ENCODE peak calls at places on chromosomes 11 and 22, in seven cellular contexts. One of them, this sample, is unnamed.

GRCh38 chr11:100824041-100824440 is 137.0 kb downstream of the ARHGAP42 start:
- DNase-seq in neuronal stem cell: no peak
- DNase-seq in stomach: no peak
- DNase-seq in ovary: no peak
- DNase-seq in fibroblast of lung: no peak
- DNase-seq in neural progenitor cell: no peak
- DNase-seq in lower lobe of right lung: no peak
- DNase-seq in this sample: no peak

GRCh38 chr11:86575927-86576326 is 96.5 kb downstream of the ME3 start:
- DNase-seq in neuronal stem cell: no peak
- DNase-seq in stomach: no peak
- DNase-seq in ovary: no peak
- DNase-seq in fibroblast of lung: no peak
- DNase-seq in neural progenitor cell: no peak
- DNase-seq in lower lobe of right lung: no peak
- DNase-seq in this sample: no peak

GRCh38 chr22:42389137-42389536 is 43.1 kb downstream of the NFAM1 start:
- DNase-seq in neuronal stem cell: no peak
- DNase-seq in stomach: no peak
- DNase-seq in ovary: no peak
- DNase-seq in fibroblast of lung: no peak
- DNase-seq in neural progenitor cell: no peak
- DNase-seq in lower lobe of right lung: no peak
- DNase-seq in this sample: peak; percentile 61

GRCh38 chr11:121595717-121596156 is 143.0 kb upstream of the SORL1-AS1 start:
- DNase-seq in neuronal stem cell: no peak
- DNase-seq in stomach: no peak
- DNase-seq in ovary: no peak
- DNase-seq in fibroblast of lung: peak; percentile 100
- DNase-seq in neural progenitor cell: no peak
- DNase-seq in lower lobe of right lung: peak; percentile 67
- DNase-seq in this sample: no peak

GRCh38 chr22:39220450-39220849 is 24.3 kb downstream of the PDGFB start:
- DNase-seq in neuronal stem cell: no peak
- DNase-seq in stomach: no peak
- DNase-seq in ovary: no peak
- DNase-seq in fibroblast of lung: no peak
- DNase-seq in neural progenitor cell: no peak
- DNase-seq in lower lobe of right lung: peak; percentile 10
- DNase-seq in this sample: no peak

GRCh38 chr22:43820671-43821305 is 8.7 kb upstream of the EFCAB6 start:
- DNase-seq in neuronal stem cell: no peak
- DNase-seq in stomach: no peak
- DNase-seq in ovary: no peak
- DNase-seq in fibroblast of lung: no peak
- DNase-seq in neural progenitor cell: no peak
- DNase-seq in lower lobe of right lung: peak; percentile 45
- DNase-seq in this sample: peak; percentile 22

GRCh38 chr11:27820249-27820648 is 120.0 kb upstream of the BDNF start:
- DNase-seq in neuronal stem cell: no peak
- DNase-seq in stomach: no peak
- DNase-seq in ovary: no peak
- DNase-seq in fibroblast of lung: peak; percentile 6
- DNase-seq in neural progenitor cell: no peak
- DNase-seq in lower lobe of right lung: no peak
- DNase-seq in this sample: no peak

GRCh38 chr11:75326439-75326810 is 25.0 kb downstream of the ARRB1 start:
- DNase-seq in neuronal stem cell: no peak
- DNase-seq in stomach: no peak
- DNase-seq in ovary: no peak
- DNase-seq in fibroblast of lung: no peak
- DNase-seq in neural progenitor cell: no peak
- DNase-seq in lower lobe of right lung: no peak
- DNase-seq in this sample: no peak

GRCh38 chr11:13104619-13105236 is 95.6 kb downstream of the RASSF10 start:
- DNase-seq in neuronal stem cell: no peak
- DNase-seq in stomach: no peak
- DNase-seq in ovary: no peak
- DNase-seq in fibroblast of lung: no peak
- DNase-seq in neural progenitor cell: no peak
- DNase-seq in lower lobe of right lung: no peak
- DNase-seq in this sample: no peak

GRCh38 chr11:32259641-32260081 is 168.8 kb downstream of the RCN1 start:
- DNase-seq in neuronal stem cell: no peak
- DNase-seq in stomach: no peak
- DNase-seq in ovary: peak; percentile 26
- DNase-seq in fibroblast of lung: peak; percentile 99
- DNase-seq in neural progenitor cell: no peak
- DNase-seq in lower lobe of right lung: peak; percentile 73
- DNase-seq in this sample: no peak

GRCh38 chr11:58006940-58007339 is 16.7 kb upstream of the OR9Q1 start:
- DNase-seq in neuronal stem cell: no peak
- DNase-seq in stomach: no peak
- DNase-seq in ovary: no peak
- DNase-seq in fibroblast of lung: no peak
- DNase-seq in neural progenitor cell: no peak
- DNase-seq in lower lobe of right lung: no peak
- DNase-seq in this sample: no peak

GRCh38 chr11:102287963-102288744 is 29.1 kb upstream of the BIRC3 start:
- DNase-seq in neuronal stem cell: peak; percentile 40
- DNase-seq in stomach: peak; percentile 45
- DNase-seq in ovary: peak; percentile 51
- DNase-seq in fibroblast of lung: peak; percentile 85
- DNase-seq in neural progenitor cell: peak; percentile 86
- DNase-seq in lower lobe of right lung: no peak
- DNase-seq in this sample: peak; percentile 80

GRCh38 chr11:89491141-89491690 is at the start of gene NOX4:
- DNase-seq in neuronal stem cell: peak; percentile 65
- DNase-seq in stomach: peak; percentile 30
- DNase-seq in ovary: peak; percentile 40
- DNase-seq in fibroblast of lung: peak; percentile 43
- DNase-seq in neural progenitor cell: peak; percentile 88
- DNase-seq in lower lobe of right lung: peak; percentile 50
- DNase-seq in this sample: peak; percentile 76

GRCh38 chr11:727859-728748 is 19.2 kb upstream of the TALDO1 start:
- DNase-seq in neuronal stem cell: peak; percentile 71
- DNase-seq in stomach: peak; percentile 91
- DNase-seq in ovary: peak; percentile 92
- DNase-seq in fibroblast of lung: peak; percentile 87
- DNase-seq in neural progenitor cell: peak; percentile 90
- DNase-seq in lower lobe of right lung: peak; percentile 91
- DNase-seq in this sample: peak; percentile 98

GRCh38 chr11:69956669-69957190 is 121.4 kb upstream of the ANO1 start:
- DNase-seq in neuronal stem cell: no peak
- DNase-seq in stomach: no peak
- DNase-seq in ovary: no peak
- DNase-seq in fibroblast of lung: no peak
- DNase-seq in neural progenitor cell: no peak
- DNase-seq in lower lobe of right lung: no peak
- DNase-seq in this sample: no peak

GRCh38 chr11:15378941-15379340 is 264.2 kb downstream of the INSC start:
- DNase-seq in neuronal stem cell: no peak
- DNase-seq in stomach: no peak
- DNase-seq in ovary: no peak
- DNase-seq in fibroblast of lung: no peak
- DNase-seq in neural progenitor cell: no peak
- DNase-seq in lower lobe of right lung: no peak
- DNase-seq in this sample: no peak

GRCh38 chr11:77386178-77386577 is 84.7 kb upstream of the GDPD4 start:
- DNase-seq in neuronal stem cell: no peak
- DNase-seq in stomach: no peak
- DNase-seq in ovary: no peak
- DNase-seq in fibroblast of lung: peak; percentile 13
- DNase-seq in neural progenitor cell: no peak
- DNase-seq in lower lobe of right lung: no peak
- DNase-seq in this sample: no peak

GRCh38 chr11:69705246-69705856 is 1.5 kb upstream of the FGF19 start:
- DNase-seq in neuronal stem cell: peak; percentile 59
- DNase-seq in stomach: no peak
- DNase-seq in ovary: no peak
- DNase-seq in fibroblast of lung: no peak
- DNase-seq in neural progenitor cell: peak; percentile 86
- DNase-seq in lower lobe of right lung: no peak
- DNase-seq in this sample: peak; percentile 63

GRCh38 chr22:45096256-45096907 is 67.3 kb upstream of the NUP50 start:
- DNase-seq in neuronal stem cell: peak; percentile 50
- DNase-seq in stomach: peak; percentile 58
- DNase-seq in ovary: peak; percentile 47
- DNase-seq in fibroblast of lung: peak; percentile 61
- DNase-seq in neural progenitor cell: peak; percentile 80
- DNase-seq in lower lobe of right lung: no peak
- DNase-seq in this sample: peak; percentile 91

DNA sequence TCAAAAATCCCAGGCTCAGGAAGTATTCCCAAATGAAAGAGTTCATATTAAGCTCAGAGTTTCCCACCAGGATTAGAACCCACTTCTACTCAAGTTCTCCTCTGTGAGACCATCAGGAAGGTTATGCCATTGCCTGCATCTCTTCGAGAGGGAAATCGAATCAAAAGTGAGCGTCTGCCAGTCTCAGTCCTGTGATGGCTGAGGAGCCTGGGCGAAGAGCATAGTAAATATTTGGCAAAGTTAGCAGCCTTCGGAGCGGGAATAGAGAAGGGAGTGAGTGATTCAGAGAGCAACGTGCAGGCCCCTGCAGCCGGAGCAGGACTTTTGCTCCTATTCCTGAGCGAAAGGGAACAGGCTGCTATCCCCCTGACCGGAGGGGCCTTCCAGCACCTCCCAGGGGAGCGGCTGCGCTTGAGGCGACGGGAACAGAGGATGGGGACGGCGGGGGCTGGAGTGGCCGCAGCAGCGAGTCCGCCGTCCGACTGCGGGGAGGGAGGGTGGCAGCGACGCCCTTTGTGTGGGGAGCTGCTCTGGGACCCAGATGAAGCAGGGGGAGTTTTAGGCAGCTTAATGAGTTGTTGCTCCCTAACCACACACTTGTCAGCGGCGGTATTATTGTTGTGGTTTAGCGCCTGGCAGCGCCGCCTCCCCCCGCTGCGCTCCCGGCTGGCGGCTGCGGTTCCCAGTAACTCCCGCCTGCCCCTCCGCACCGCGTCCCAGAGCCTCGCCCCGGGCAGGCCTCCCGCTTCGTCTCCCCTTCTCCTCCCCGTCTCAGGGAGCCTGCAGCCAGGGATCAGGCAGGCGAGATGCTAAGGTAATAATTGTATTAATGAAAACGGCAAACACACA is 21.7 kb upstream of the NRGN start:
- DNase-seq in neuronal stem cell: peak; percentile 39
- DNase-seq in stomach: no peak
- DNase-seq in ovary: peak; percentile 22
- DNase-seq in fibroblast of lung: peak; percentile 28
- DNase-seq in neural progenitor cell: peak; percentile 73
- DNase-seq in lower lobe of right lung: peak; percentile 62
- DNase-seq in this sample: peak; percentile 84
- H3K4me3 ChIP-seq in neuronal stem cell: peak overlapping the region; percentile 76
- H3K4me3 ChIP-seq in stomach: peak overlapping the region; percentile 41
- H3K4me3 ChIP-seq in ovary: peak overlapping the region; percentile 41
- H3K4me3 ChIP-seq in fibroblast of lung: peak overlapping the region; percentile 39
- H3K4me3 ChIP-seq in neural progenitor cell: peak overlapping the region; percentile 52
- H3K4me3 ChIP-seq in lower lobe of right lung: peak overlapping the region; percentile 54
- H3K4me3 ChIP-seq in this sample: peak overlapping the region; percentile 29

DNA sequence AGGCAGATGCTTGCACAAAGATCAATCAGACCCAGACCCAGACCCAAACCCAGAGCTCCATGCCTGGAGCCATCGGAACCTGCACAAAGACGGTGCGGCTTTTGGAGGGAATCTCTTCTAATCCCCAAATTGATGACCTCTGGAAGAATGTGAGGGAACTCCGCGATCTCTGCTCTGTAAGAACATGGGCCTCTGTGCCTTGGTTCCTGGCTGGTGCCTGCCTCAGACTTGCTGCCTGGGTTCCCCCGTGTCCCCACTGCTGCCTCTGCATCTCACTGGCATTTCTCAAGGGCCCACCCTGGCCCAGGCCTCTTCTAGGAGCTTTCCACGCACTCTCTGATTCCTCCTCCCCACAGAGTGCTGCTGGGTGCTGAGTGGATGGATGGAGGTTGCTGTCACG is 1044.4 kb downstream of the TBC1D22A start:
- DNase-seq in neuronal stem cell: no peak
- DNase-seq in stomach: no peak
- DNase-seq in ovary: no peak
- DNase-seq in fibroblast of lung: no peak
- DNase-seq in neural progenitor cell: no peak
- DNase-seq in lower lobe of right lung: no peak
- DNase-seq in this sample: no peak
- H3K27me3 ChIP-seq in neuronal stem cell: no peaks in the 10 kb centered on the region
- H3K27me3 ChIP-seq in stomach: peaks cover 46% of the 10 kb centered on the region
- H3K27me3 ChIP-seq in ovary: no peaks in the 10 kb centered on the region
- H3K27me3 ChIP-seq in fibroblast of lung: no peaks in the 10 kb centered on the region
- H3K27me3 ChIP-seq in neural progenitor cell: no peaks in the 10 kb centered on the region
- H3K27me3 ChIP-seq in lower lobe of right lung: no peaks in the 10 kb centered on the region
- H3K27me3 ChIP-seq in this sample: no peaks in the 10 kb centered on the region

DNA sequence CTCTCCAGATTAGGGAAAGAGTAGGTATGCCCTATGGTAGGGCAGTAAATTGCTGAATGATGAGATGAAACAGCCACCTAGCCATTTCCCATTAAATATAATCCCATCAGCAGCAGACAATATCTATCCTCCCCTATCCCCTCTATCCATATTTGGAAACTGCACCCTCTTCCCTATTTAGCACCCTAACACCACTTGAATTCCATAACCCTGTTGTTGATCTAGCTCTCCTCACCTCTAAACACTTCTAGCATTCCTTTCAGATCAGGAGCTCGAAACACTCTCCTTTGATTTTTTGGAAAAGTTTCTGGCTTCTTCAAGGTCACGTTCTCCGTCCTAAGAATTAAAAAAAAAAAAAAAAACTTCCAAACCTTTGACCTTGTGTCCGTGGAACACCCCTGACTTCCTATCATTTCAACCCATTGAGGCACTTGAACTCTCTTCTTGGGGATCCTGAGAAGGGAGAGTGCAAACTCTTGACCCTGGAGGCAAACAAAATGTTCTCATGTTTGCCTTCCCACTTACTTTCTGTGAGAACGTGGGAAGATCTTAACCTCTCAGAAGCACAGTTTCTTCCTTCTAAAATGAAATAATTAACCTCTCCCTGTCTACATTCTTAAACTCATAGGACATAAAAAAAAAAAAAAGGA is 19.0 kb downstream of the TRIM5 start:
- DNase-seq in neuronal stem cell: no peak
- DNase-seq in stomach: no peak
- DNase-seq in ovary: no peak
- DNase-seq in fibroblast of lung: no peak
- DNase-seq in neural progenitor cell: no peak
- DNase-seq in lower lobe of right lung: no peak
- DNase-seq in this sample: no peak
- H3K36me3 ChIP-seq in neuronal stem cell: peaks cover 2% of the 10 kb centered on the region
- H3K36me3 ChIP-seq in stomach: peaks cover 90% of the 10 kb centered on the region
- H3K36me3 ChIP-seq in ovary: no peaks in the 10 kb centered on the region
- H3K36me3 ChIP-seq in fibroblast of lung: peaks cover 1% of the 10 kb centered on the region
- H3K36me3 ChIP-seq in neural progenitor cell: no peaks in the 10 kb centered on the region
- H3K36me3 ChIP-seq in lower lobe of right lung: peaks cover 65% of the 10 kb centered on the region
- H3K36me3 ChIP-seq in this sample: peaks cover 5% of the 10 kb centered on the region

DNA sequence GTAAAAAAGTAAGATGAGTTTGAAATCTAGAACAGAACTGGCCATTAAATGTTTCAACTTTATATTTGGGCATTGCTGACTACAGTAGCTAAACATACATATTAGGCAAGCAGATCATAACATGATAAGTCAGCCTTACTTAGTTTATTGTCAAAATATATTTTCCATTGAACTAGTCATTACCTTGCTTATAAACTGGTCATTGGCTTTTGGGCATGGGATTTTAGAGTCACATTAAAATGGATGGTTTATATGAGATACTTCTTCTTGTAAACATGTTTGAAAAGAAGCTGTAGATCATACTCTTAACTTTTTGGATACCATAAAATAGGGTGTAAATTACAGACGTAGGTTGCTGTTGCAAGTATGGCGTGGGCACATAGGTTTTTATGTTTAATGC is 2.7 kb downstream of the HIPK3 start:
- DNase-seq in neuronal stem cell: no peak
- DNase-seq in stomach: no peak
- DNase-seq in ovary: no peak
- DNase-seq in fibroblast of lung: no peak
- DNase-seq in neural progenitor cell: no peak
- DNase-seq in lower lobe of right lung: no peak
- DNase-seq in this sample: no peak
- H3K4me3 ChIP-seq in neuronal stem cell: no peak overlapping the region
- H3K4me3 ChIP-seq in stomach: peak overlapping the region; percentile 80
- H3K4me3 ChIP-seq in ovary: peak overlapping the region; percentile 95
- H3K4me3 ChIP-seq in fibroblast of lung: peak overlapping the region; percentile 97
- H3K4me3 ChIP-seq in neural progenitor cell: no peak overlapping the region
- H3K4me3 ChIP-seq in lower lobe of right lung: peak overlapping the region; percentile 84
- H3K4me3 ChIP-seq in this sample: no peak overlapping the region